ENCODE peak calls at places on chromosomes 16 and 17, in five cellular contexts. Q, L, O, D and E are unnamed samples.

GRCh38 chr17:376936-377863 is 24.6 kb upstream of the RPH3AL start:
- DNase-seq in Q (no peak), L (no peak), O (peak), D (no peak), E (no peak)

GRCh38 chr16:75256059-75256870 is 4.8 kb upstream of the BCAR1 start:
- DNase-seq in Q (no peak), L (no peak), O (no peak), D (no peak), E (no peak)

GRCh38 chr16:70573451-70574121 is 50.0 kb downstream of the SF3B3 start:
- DNase-seq in Q (no peak), L (no peak), O (peak), D (no peak), E (peak)

GRCh38 chr17:46832945-46833839 is 14.7 kb upstream of the WNT3 start:
- DNase-seq in Q (no peak), L (no peak), O (peak), D (no peak), E (no peak)

GRCh38 chr16:21598676-21599157 is 660 bp upstream of the METTL9 start:
- DNase-seq in Q (no peak), L (no peak), O (no peak), D (peak), E (peak)

GRCh38 chr17:6423931-6424330 is 11.0 kb downstream of the AIPL1 start:
- DNase-seq in Q (no peak), L (no peak), O (no peak), D (no peak), E (no peak)

GRCh38 chr17:27218719-27219488 is 75.0 kb upstream of the WSB1 start:
- DNase-seq in Q (no peak), L (peak), O (no peak), D (no peak), E (no peak)

GRCh38 chr16:25014500-25015147 is 545 bp downstream of the ARHGAP17 start:
- DNase-seq in Q (peak), L (peak), O (no peak), D (peak), E (peak)

GRCh38 chr16:30395992-30396560 is 856 bp downstream of the ZNF48 start:
- DNase-seq in Q (no peak), L (no peak), O (no peak), D (no peak), E (no peak)

GRCh38 chr17:17749921-17750320 is 68.7 kb downstream of the RAI1 start:
- DNase-seq in Q (no peak), L (peak), O (no peak), D (peak), E (no peak)

GRCh38 chr16:4613636-4614570 is 785 bp downstream of the UBALD1 start:
- DNase-seq in Q (peak), L (peak), O (no peak), D (peak), E (no peak)

GRCh38 chr16:31253642-31254045 is 6.1 kb upstream of the ITGAM start:
- DNase-seq in Q (no peak), L (no peak), O (no peak), D (peak), E (peak)

GRCh38 chr17:41687828-41688640 is 651 bp upstream of the EIF1 start:
- DNase-seq in Q (peak), L (no peak), O (no peak), D (peak), E (peak)

GRCh38 chr16:89422905-89423630 is 67.3 kb downstream of the ANKRD11 start:
- DNase-seq in Q (no peak), L (no peak), O (no peak), D (no peak), E (no peak)

GRCh38 chr16:4682616-4683254 is 10.6 kb upstream of the NUDT16L1 start:
- DNase-seq in Q (no peak), L (no peak), O (no peak), D (peak), E (peak)

GRCh38 chr17:10614536-10615155 is 42.5 kb downstream of the MYH3 start:
- DNase-seq in Q (no peak), L (no peak), O (peak), D (peak), E (no peak)

GRCh38 chr17:77096570-77097214 is 44.1 kb upstream of the SEC14L1 start:
- DNase-seq in Q (no peak), L (peak), O (peak), D (no peak), E (no peak)

GRCh38 chr17:53588317-53588716 is 234.4 kb upstream of the KIF2B start:
- DNase-seq in Q (no peak), L (no peak), O (no peak), D (no peak), E (no peak)

GRCh38 chr17:59785091-59785799 is 77.8 kb downstream of the VMP1 start:
- DNase-seq in Q (no peak), L (no peak), O (no peak), D (no peak), E (no peak)

GRCh38 chr17:4834621-4835020 is 1.5 kb downstream of the MINK1 start:
- DNase-seq in Q (no peak), L (no peak), O (no peak), D (no peak), E (no peak)

GRCh38 chr17:82000803-82001649 is 21.7 kb downstream of the CENPX start:
- DNase-seq in Q (no peak), L (no peak), O (no peak), D (no peak), E (no peak)

GRCh38 chr17:65027305-65027704 is 29.2 kb downstream of the GNA13 start:
- DNase-seq in Q (no peak), L (peak), O (no peak), D (peak), E (peak)

GRCh38 chr17:75125984-75126383 is 5.6 kb downstream of the NT5C start:
- DNase-seq in Q (no peak), L (no peak), O (no peak), D (no peak), E (no peak)

GRCh38 chr16:4882261-4882632 is 35.0 kb downstream of the UBN1 start:
- DNase-seq in Q (no peak), L (no peak), O (no peak), D (no peak), E (no peak)

GRCh38 chr16:84582958-84583516 is 34.8 kb downstream of the COTL1 start:
- DNase-seq in Q (no peak), L (no peak), O (no peak), D (peak), E (no peak)

GRCh38 chr16:497258-497657 is 30.3 kb upstream of the CAPN15 start:
- DNase-seq in Q (no peak), L (no peak), O (no peak), D (no peak), E (no peak)

GRCh38 chr16:64397042-64397441 is 724.8 kb downstream of the CDH11 start:
- DNase-seq in Q (no peak), L (no peak), O (no peak), D (no peak), E (no peak)

GRCh38 chr16:49588729-49589384 is 215.3 kb downstream of the C16orf78 start:
- DNase-seq in Q (no peak), L (no peak), O (no peak), D (no peak), E (no peak)

GRCh38 chr16:81067166-81067565 is 9.9 kb downstream of the C16orf46 start:
- DNase-seq in Q (no peak), L (no peak), O (no peak), D (no peak), E (no peak)

GRCh38 chr17:59002848-59003247 is 103.8 kb downstream of the TRIM37 start:
- DNase-seq in Q (no peak), L (no peak), O (no peak), D (no peak), E (no peak)